ENCODE peak calls at places on chromosome 15, in four cellular contexts. I is pancreas, L is left ventricle myocardium inferior, A is kidney. T is an unnamed sample.

GRCh38 chr15:67094001-67094826 is 28.8 kb downstream of the SMAD3 start:
- DNase-seq in I (no peak), A (no peak), L (no peak), T (no peak)

GRCh38 chr15:51403072-51403878 is 61.8 kb downstream of the GLDN start:
- DNase-seq in L (no peak), I (no peak), A (no peak), T (no peak)

GRCh38 chr15:68764090-68764489 is 56.6 kb downstream of the ANP32A start:
- DNase-seq in I (no peak), A (no peak), L (no peak), T (no peak)

GRCh38 chr15:83654379-83655236 is 685 bp downstream of the ADAMTSL3 start:
- DNase-seq in L (peak), A (peak), I (peak), T (peak)

GRCh38 chr15:36644156-36644896 is 64.9 kb downstream of the CDIN1 start:
- DNase-seq in A (peak), I (no peak), L (no peak), T (no peak)

GRCh38 chr15:67838789-67839332 is 984 bp downstream of the RNU6-1 start:
- DNase-seq in I (peak), A (peak), L (peak), T (peak)

GRCh38 chr15:56496635-56497034 is 31.7 kb upstream of the MNS1 start:
- DNase-seq in I (no peak), L (no peak), A (no peak), T (no peak)

GRCh38 chr15:89167267-89168176 is 53.9 kb downstream of the RLBP1 start:
- DNase-seq in I (no peak), L (no peak), A (no peak), T (no peak)

GRCh38 chr15:67063689-67064606 is 1.5 kb upstream of the SMAD3 start:
- DNase-seq in L (peak), I (no peak), A (peak), T (no peak)

GRCh38 chr15:75891895-75892294 is 11.8 kb upstream of the FBXO22 start:
- DNase-seq in L (no peak), A (no peak), I (no peak), T (no peak)

GRCh38 chr15:58065011-58065444 is 483 bp downstream of the ALDH1A2 start:
- DNase-seq in L (peak), A (peak), I (no peak), T (peak)

GRCh38 chr15:90002428-90002844 is 1.3 kb downstream of the ZNF710 start:
- DNase-seq in I (peak), A (peak), L (peak), T (peak)

GRCh38 chr15:25641762-25642161 is 202.9 kb upstream of the UBE3A start:
- DNase-seq in I (no peak), A (no peak), L (no peak), T (no peak)

GRCh38 chr15:61046291-61046690 is 182.8 kb downstream of the RORA start:
- DNase-seq in A (no peak), L (no peak), I (no peak), T (no peak)

GRCh38 chr15:84590406-84590805 is 10.4 kb upstream of the ZSCAN2 start:
- DNase-seq in L (no peak), I (no peak), A (no peak), T (no peak)

GRCh38 chr15:78317145-78317836 is 17.9 kb upstream of the SKIC8 start:
- DNase-seq in A (peak), L (no peak), I (peak), T (no peak)

GRCh38 chr15:38683382-38684242 is 119.0 kb upstream of the RASGRP1 start:
- DNase-seq in I (peak), L (no peak), A (no peak), T (peak)

GRCh38 chr15:72200395-72201237 is 3.0 kb upstream of the GRAMD2A start:
- DNase-seq in I (no peak), A (peak), L (no peak), T (no peak)

GRCh38 chr15:29889545-29890329 is 67.5 kb upstream of the TJP1 start:
- DNase-seq in L (no peak), A (no peak), I (no peak), T (no peak)

GRCh38 chr15:33675246-33675645 is 293.1 kb upstream of the CHRM5 start:
- DNase-seq in I (no peak), L (no peak), A (no peak), T (peak)

GRCh38 chr15:42457445-42458442 is 33.2 kb downstream of the ZNF106 start:
- DNase-seq in L (peak), I (peak), A (peak), T (peak)

GRCh38 chr15:31046759-31047359 is 54.7 kb downstream of the TRPM1 start:
- DNase-seq in I (no peak), A (no peak), L (peak), T (no peak)

GRCh38 chr15:62742409-62743171 is 300.0 kb upstream of the TPM1 start:
- DNase-seq in A (no peak), L (peak), I (no peak), T (peak)

GRCh38 chr15:50471072-50471471 is 46.9 kb downstream of the USP8 start:
- DNase-seq in L (no peak), A (no peak), I (no peak), T (no peak)

GRCh38 chr15:39837454-39837853 is 54.8 kb upstream of the FSIP1 start:
- DNase-seq in I (no peak), L (no peak), A (no peak), T (no peak)

GRCh38 chr15:63156708-63157065 is 590 bp downstream of the RPS27L start:
- DNase-seq in L (peak), A (no peak), I (peak), T (peak)

GRCh38 chr15:71054286-71054952 is 60.9 kb upstream of the THSD4 start:
- DNase-seq in L (no peak), A (no peak), I (no peak), T (no peak)

GRCh38 chr15:40844543-40844981 is 714 bp downstream of the SPINT1 start:
- DNase-seq in I (peak), L (peak), A (peak), T (peak)

GRCh38 chr15:39756806-39757522 is 25.7 kb downstream of the FSIP1 start:
- DNase-seq in I (no peak), A (no peak), L (no peak), T (peak)

GRCh38 chr15:95227235-95227634 is 995.9 kb downstream of the MCTP2 start:
- DNase-seq in A (no peak), L (no peak), I (no peak), T (no peak)

GRCh38 chr15:24756101-24756500 is 80.5 kb downstream of the NPAP1 start:
- DNase-seq in I (no peak), L (no peak), A (no peak), T (no peak)

GRCh38 chr15:52230073-52230472 is 38.9 kb upstream of the GNB5 start:
- DNase-seq in A (no peak), L (no peak), I (no peak), T (no peak)

GRCh38 chr15:64808785-64809453 is 16.5 kb downstream of the PIF1 start:
- DNase-seq in L (no peak), I (no peak), A (no peak), T (no peak)
- TF ChIP-seq CTCF in L (no peak), I (no peak), A (no peak), T (no peak)

GRCh38 chr15:100373037-100373896 is 31.5 kb upstream of the ADAMTS17 start:
- DNase-seq in L (no peak), I (no peak), A (no peak), T (no peak)
- H3K4me3 ChIP-seq in L (peak), I (peak), A (peak), T (peak)

DNA sequence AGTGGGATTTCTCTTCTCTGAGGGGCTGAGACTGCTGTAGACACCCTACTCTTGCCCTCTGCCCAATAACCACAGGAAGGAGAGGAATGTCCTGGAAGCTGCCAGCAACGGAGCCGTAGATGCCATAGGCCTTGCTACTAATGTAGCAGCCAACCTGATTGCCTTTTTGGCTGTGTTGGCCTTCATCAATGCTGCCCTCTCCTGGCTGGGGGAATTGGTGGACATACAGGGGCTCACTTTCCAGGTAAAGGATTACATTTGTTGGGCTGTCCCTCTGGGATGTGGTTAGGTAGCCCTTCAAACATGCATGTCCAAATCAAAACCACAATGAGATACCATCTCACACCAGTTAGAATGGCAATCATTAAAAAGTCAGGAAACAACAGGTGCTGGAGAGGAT is 16.1 kb downstream of the SLC28A2 start:
- DNase-seq in A (no peak), I (no peak), L (no peak), T (no peak)
- TF ChIP-seq CTCF in A (no peak), I (no peak), L (no peak), T (no peak)

DNA sequence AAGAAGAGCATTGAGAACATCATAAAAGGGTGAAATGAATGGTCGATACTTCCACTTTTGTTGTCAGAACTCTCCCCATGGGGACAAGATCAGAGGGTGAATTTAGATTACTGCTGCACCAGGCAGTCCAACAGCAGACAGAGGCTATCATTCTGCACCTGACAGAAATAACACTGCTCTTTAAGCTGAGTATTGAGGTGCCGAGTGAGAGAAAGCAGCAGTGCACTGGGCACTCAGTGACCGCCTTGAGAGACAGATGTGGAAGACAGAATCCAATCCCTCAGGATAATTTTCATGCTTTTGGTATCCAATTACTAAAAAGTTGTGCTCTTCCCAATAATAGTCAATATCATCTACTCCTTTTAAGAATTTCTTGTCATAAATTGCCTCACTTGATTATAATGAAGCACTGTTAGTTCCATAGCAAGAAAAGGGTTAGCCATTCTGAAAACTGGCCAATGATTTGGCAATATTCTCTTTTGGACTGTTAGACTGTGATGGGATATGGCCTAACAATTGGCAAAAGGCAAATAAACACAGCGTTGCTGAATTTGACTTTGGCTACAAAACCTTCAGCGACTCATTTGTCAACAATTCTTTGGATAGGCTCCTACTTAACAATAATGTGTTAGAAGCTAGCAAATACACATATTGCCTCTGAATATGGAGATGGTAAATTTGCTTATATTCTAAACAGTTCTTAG is 5.5 kb downstream of the FGF7 start:
- DNase-seq in A (no peak), L (peak), I (no peak), T (no peak)
- H3K4me3 ChIP-seq in A (no peak), L (peak), I (no peak), T (no peak)

GRCh38 chr15:64216722-64217428 is 54.1 kb upstream of the PPIB start:
- DNase-seq in I (peak), A (no peak), L (peak), T (peak)
- TF ChIP-seq CTCF in I (no peak), A (no peak), L (no peak), T (no peak)

GRCh38 chr15:70023769-70024491 is 73.8 kb downstream of the TLE3 start:
- DNase-seq in A (peak), L (peak), I (no peak), T (peak)
- H3K4me3 ChIP-seq in A (no peak), L (no peak), I (no peak), T (no peak)

GRCh38 chr15:86139828-86140227 is 60.2 kb downstream of the AGBL1 start:
- DNase-seq in I (no peak), A (no peak), L (no peak), T (peak)
- TF ChIP-seq CTCF in I (no peak), A (no peak), L (no peak), T (no peak)

DNA sequence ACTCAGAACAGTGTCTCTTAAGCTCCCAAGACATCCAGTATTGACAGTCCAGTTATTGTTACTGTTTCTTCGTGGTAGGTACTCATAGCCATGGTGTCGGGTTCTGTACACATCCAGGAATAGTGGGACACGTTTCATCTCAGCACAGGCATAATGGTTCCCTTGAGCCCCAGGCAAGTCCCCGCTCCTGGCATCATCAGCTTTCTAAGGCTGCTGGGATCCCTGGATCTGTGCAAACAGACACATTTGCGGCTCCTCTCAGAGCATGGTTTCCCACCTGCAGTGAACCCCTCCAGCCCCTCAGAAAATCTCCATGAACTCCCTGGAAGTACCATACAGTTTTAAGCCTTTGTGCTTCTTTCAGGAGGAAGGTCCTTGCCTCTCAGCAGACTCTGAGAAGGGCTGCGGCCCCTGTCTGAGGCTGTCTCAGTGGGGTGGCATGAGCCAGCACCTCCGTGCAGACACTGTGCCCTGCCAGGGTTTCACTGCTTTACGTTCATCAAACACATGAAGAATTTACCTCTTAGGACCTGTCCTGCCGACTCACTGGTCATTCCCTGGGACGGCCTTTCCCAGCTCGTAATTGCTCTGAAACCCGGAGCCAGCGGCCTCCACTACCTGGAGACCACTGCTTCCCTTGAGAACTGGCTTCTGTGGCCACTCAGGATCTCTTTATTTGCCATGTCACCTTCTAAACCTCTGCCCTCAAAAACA is 124.9 kb downstream of the LRRK1 start:
- DNase-seq in A (peak), L (no peak), I (no peak), T (no peak)
- H3K4me3 ChIP-seq in A (no peak), L (no peak), I (no peak), T (no peak)

DNA sequence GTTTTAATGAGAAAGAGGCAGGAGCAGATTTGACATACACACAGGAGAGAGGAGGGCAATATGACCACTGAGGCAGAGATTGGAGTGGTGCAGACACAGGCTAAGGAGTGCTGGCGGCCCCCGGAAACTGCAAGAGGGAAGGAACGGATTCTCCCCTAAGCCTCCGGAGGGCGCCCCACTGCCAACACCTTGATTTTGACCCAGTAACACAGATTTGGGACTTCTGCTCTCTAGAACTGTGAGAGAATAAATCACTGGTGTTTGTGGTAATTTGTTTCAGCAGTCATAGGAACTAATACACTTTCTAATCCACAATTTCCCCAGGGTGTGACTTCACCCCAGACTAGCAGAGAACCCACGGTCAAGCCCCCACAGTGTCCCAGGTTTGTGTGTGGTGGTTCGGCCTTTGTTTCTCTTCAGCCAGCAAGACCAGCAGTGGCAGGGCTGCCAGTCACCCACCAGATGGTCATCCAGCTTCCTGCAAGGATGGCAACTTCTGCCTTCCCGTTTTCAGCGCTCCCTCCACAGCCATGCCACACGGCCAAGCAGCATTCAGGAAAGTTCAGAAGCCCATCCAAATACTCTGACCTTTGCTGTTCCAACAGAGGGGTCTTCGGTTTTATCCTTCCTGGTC is 23.6 kb upstream of the TSPAN3 start:
- DNase-seq in A (no peak), L (no peak), I (no peak), T (no peak)
- TF ChIP-seq CTCF in A (no peak), L (no peak), I (no peak), T (no peak)